ENCODE peak calls at places on chromosome 17, in nine cellular contexts. L is ascending aorta, Y is neural crest cell, V is Peyer's patch, F is germinal center, R is Kasumi-1, K is SK-N-DZ, G is pancreas, D is anterior cingulate cortex. N is an unnamed sample.

GRCh38 chr17:83113381-83113780 is 34.0 kb downstream of the METRNL start:
- DNase-seq in R (no peak), G (no peak), K (no peak), V (no peak), D (no peak), L (no peak), Y (no peak), F (no peak), N (no peak)

GRCh38 chr17:80694085-80694991 is 149.7 kb downstream of the RPTOR start:
- DNase-seq in V (no peak), K (no peak), L (no peak), D (no peak), Y (no peak), R (no peak), G (no peak), F (no peak), N (no peak)

GRCh38 chr17:20914658-20915057 is 128.2 kb downstream of the USP22 start:
- DNase-seq in K (no peak), G (no peak), R (no peak), F (no peak), L (no peak), V (no peak), D (no peak), Y (no peak), N (no peak)

GRCh38 chr17:8046306-8046928 is 7.6 kb downstream of the ALOX15B start:
- DNase-seq in G (no peak), F (no peak), L (peak; percentile 54), K (no peak), Y (no peak), R (no peak), D (no peak), V (no peak), N (no peak)

GRCh38 chr17:386145-386876 is 33.7 kb upstream of the RPH3AL start:
- DNase-seq in D (peak; percentile 5), V (peak; percentile 89), K (peak; percentile 54), Y (peak; percentile 74), R (no peak), L (peak; percentile 80), F (peak; percentile 86), G (peak; percentile 70), N (peak; percentile 87)

GRCh38 chr17:59618894-59619312 is 792 bp upstream of the CLTC start:
- DNase-seq in K (no peak), R (no peak), Y (no peak), G (no peak), D (no peak), V (no peak), F (no peak), L (no peak), N (no peak)

GRCh38 chr17:59105852-59106462 is 723 bp downstream of the TRIM37 start:
- DNase-seq in V (peak; percentile 77), F (peak; percentile 67), G (peak; percentile 52), Y (no peak), K (no peak), R (peak; percentile 68), D (peak; percentile 56), L (peak; percentile 80), N (peak; percentile 63)

GRCh38 chr17:8126306-8127066 is 2.6 kb upstream of the HES7 start:
- DNase-seq in V (no peak), G (no peak), R (no peak), Y (peak; percentile 30), K (peak; percentile 65), F (no peak), L (no peak), D (no peak), N (no peak)

GRCh38 chr17:17780941-17781590 is 55.7 kb downstream of the SREBF1 start:
- DNase-seq in Y (peak; percentile 22), K (peak; percentile 95), R (peak; percentile 29), F (no peak), V (no peak), G (no peak), L (peak; percentile 68), D (peak; percentile 45), N (peak; percentile 52)

GRCh38 chr17:63928966-63929695 is 3.0 kb downstream of the CD79B start:
- DNase-seq in G (no peak), V (no peak), Y (no peak), F (no peak), K (no peak), R (no peak), D (no peak), L (no peak), N (no peak)

GRCh38 chr17:38403491-38403890 is 24.8 kb upstream of the ARHGAP23 start:
- DNase-seq in D (no peak), G (no peak), L (no peak), F (no peak), K (peak; percentile 80), V (no peak), Y (no peak), R (peak; percentile 34), N (no peak)

GRCh38 chr17:81512560-81512983 is at the start of gene ACTG1:
- DNase-seq in K (peak; percentile 94), F (peak; percentile 95), R (peak; percentile 94), D (peak; percentile 90), L (peak; percentile 95), Y (peak; percentile 84), V (peak; percentile 96), G (peak; percentile 93), N (peak; percentile 94)

GRCh38 chr17:61405047-61405685 is 5.5 kb downstream of the TBX2 start:
- DNase-seq in V (no peak), K (peak; percentile 43), L (no peak), Y (no peak), G (no peak), F (no peak), R (no peak), D (no peak), N (no peak)

GRCh38 chr17:32341141-32341856 is 674 bp downstream of the C17orf75 start:
- DNase-seq in G (no peak), V (peak; percentile 54), F (peak; percentile 44), D (peak; percentile 59), L (no peak), K (peak; percentile 62), Y (no peak), R (peak; percentile 56), N (no peak)

GRCh38 chr17:82963104-82963950 is 116.1 kb upstream of the METRNL start:
- DNase-seq in Y (peak; percentile 71), K (peak; percentile 51), G (peak; percentile 31), V (peak; percentile 84), L (peak; percentile 89), R (peak; percentile 84), F (peak; percentile 49), D (no peak), N (peak; percentile 81)

GRCh38 chr17:13000561-13000960 is 17.3 kb downstream of the ELAC2 start:
- DNase-seq in R (no peak), Y (no peak), G (no peak), F (no peak), V (no peak), L (no peak), K (no peak), D (no peak), N (no peak)

GRCh38 chr17:56898874-56899273 is 15.0 kb downstream of the TRIM25 start:
- DNase-seq in D (no peak), G (no peak), Y (no peak), R (no peak), L (peak; percentile 50), K (no peak), V (peak; percentile 48), F (no peak), N (no peak)

GRCh38 chr17:82551779-82552457 is 32.4 kb downstream of the FOXK2 start:
- DNase-seq in D (no peak), K (peak; percentile 58), L (peak; percentile 91), G (peak; percentile 68), Y (peak; percentile 35), F (peak; percentile 91), V (peak; percentile 88), R (peak; percentile 81), N (peak; percentile 81)

GRCh38 chr17:4161179-4161559 is 18.2 kb downstream of the CYB5D2 start:
- DNase-seq in Y (no peak), D (no peak), K (no peak), G (no peak), L (peak; percentile 75), F (no peak), V (no peak), R (no peak), N (peak; percentile 28)

GRCh38 chr17:83031321-83031945 is 48.0 kb upstream of the METRNL start:
- DNase-seq in D (no peak), G (no peak), R (no peak), Y (no peak), L (peak; percentile 57), F (no peak), V (no peak), K (no peak), N (peak; percentile 22)

GRCh38 chr17:4968166-4968915 is 724 bp upstream of the SPAG7 start:
- DNase-seq in G (no peak), K (no peak), D (no peak), R (no peak), Y (no peak), L (no peak), V (no peak), F (peak; percentile 46), N (no peak)

GRCh38 chr17:49108318-49108717 is 24.3 kb upstream of the B4GALNT2 start:
- DNase-seq in D (peak; percentile 66), R (no peak), V (no peak), F (no peak), Y (no peak), G (peak; percentile 15), K (no peak), L (no peak), N (peak; percentile 49)

GRCh38 chr17:80724723-80725388 is 180.2 kb downstream of the RPTOR start:
- DNase-seq in Y (no peak), G (no peak), K (no peak), L (no peak), F (no peak), R (no peak), D (no peak), V (no peak), N (no peak)

GRCh38 chr17:10435096-10435495 is 13.3 kb upstream of the MYH8 start:
- DNase-seq in L (no peak), D (no peak), R (no peak), V (no peak), F (no peak), K (no peak), G (no peak), Y (no peak), N (no peak)

GRCh38 chr17:73467651-73468050 is 155.8 kb upstream of the CDC42EP4 start:
- DNase-seq in R (no peak), K (no peak), G (no peak), L (no peak), V (no peak), D (no peak), Y (no peak), F (no peak), N (no peak)

GRCh38 chr17:82848022-82848592 is 8.3 kb upstream of the ZNF750 start:
- DNase-seq in V (peak; percentile 85), Y (no peak), L (no peak), K (no peak), G (no peak), R (no peak), D (no peak), F (no peak), N (peak; percentile 81)

GRCh38 chr17:47990962-47991731 is 20.2 kb downstream of the CDK5RAP3 start:
- DNase-seq in G (no peak), Y (peak; percentile 94), D (no peak), R (no peak), F (no peak), V (no peak), K (peak; percentile 79), L (no peak), N (no peak)

GRCh38 chr17:45814622-45815606 is 29.8 kb upstream of the SPPL2C start:
- DNase-seq in L (no peak), G (no peak), V (no peak), D (peak; percentile 78), Y (no peak), R (no peak), F (no peak), K (no peak), N (no peak)

GRCh38 chr17:77327181-77327565 is 186.4 kb downstream of the SEC14L1 start:
- DNase-seq in F (no peak), D (no peak), L (peak; percentile 61), Y (no peak), V (peak; percentile 43), G (no peak), R (no peak), K (no peak), N (peak; percentile 17)

GRCh38 chr17:46193626-46194392 is 580 bp upstream of the KANSL1 start:
- DNase-seq in R (peak; percentile 93), K (peak; percentile 97), V (peak; percentile 97), D (peak; percentile 85), F (peak; percentile 98), G (peak; percentile 95), L (peak; percentile 98), Y (peak; percentile 88), N (peak; percentile 95)

GRCh38 chr17:19531780-19532501 is 1.7 kb upstream of the SLC47A1 start:
- DNase-seq in L (no peak), R (no peak), K (no peak), V (no peak), Y (no peak), F (no peak), D (no peak), G (no peak), N (no peak)